ENCODE peak calls at places on chromosome 1, in eight cellular contexts. One of them, this sample, is unnamed.

GRCh38 chr1:63793741-63794240 is 20.0 kb downstream of the ROR1 start:
- DNase-seq in prostate gland: no peak
- DNase-seq in AG09309: no peak
- DNase-seq in tibial artery: no peak
- DNase-seq in colonic mucosa: no peak
- DNase-seq in AG04449: no peak
- DNase-seq in heart left ventricle: no peak
- DNase-seq in choroid plexus epithelial cell: no peak
- DNase-seq in this sample: no peak

GRCh38 chr1:231885209-231885854 is 258.7 kb downstream of the DISC1 start:
- DNase-seq in choroid plexus epithelial cell: peak
- DNase-seq in heart left ventricle: no peak
- DNase-seq in AG04449: no peak
- DNase-seq in colonic mucosa: no peak
- DNase-seq in tibial artery: no peak
- DNase-seq in AG09309: no peak
- DNase-seq in prostate gland: no peak
- DNase-seq in this sample: no peak

GRCh38 chr1:33327587-33328325 is 6.9 kb upstream of the A3GALT2 start:
- DNase-seq in AG04449: peak
- DNase-seq in tibial artery: peak
- DNase-seq in prostate gland: peak
- DNase-seq in colonic mucosa: no peak
- DNase-seq in heart left ventricle: no peak
- DNase-seq in AG09309: peak
- DNase-seq in choroid plexus epithelial cell: peak
- DNase-seq in this sample: peak

GRCh38 chr1:2205191-2205952 is 10.8 kb upstream of the FAAP20 start:
- DNase-seq in colonic mucosa: peak
- DNase-seq in AG04449: no peak
- DNase-seq in heart left ventricle: peak
- DNase-seq in AG09309: peak
- DNase-seq in tibial artery: peak
- DNase-seq in choroid plexus epithelial cell: peak
- DNase-seq in prostate gland: peak
- DNase-seq in this sample: no peak

GRCh38 chr1:161981735-161982525 is 41.7 kb downstream of the OLFML2B start:
- DNase-seq in choroid plexus epithelial cell: no peak
- DNase-seq in heart left ventricle: no peak
- DNase-seq in colonic mucosa: no peak
- DNase-seq in prostate gland: no peak
- DNase-seq in AG09309: no peak
- DNase-seq in tibial artery: no peak
- DNase-seq in AG04449: no peak
- DNase-seq in this sample: no peak

GRCh38 chr1:26542781-26543443 is 13.4 kb downstream of the RPS6KA1 start:
- DNase-seq in heart left ventricle: no peak
- DNase-seq in AG09309: no peak
- DNase-seq in colonic mucosa: no peak
- DNase-seq in AG04449: no peak
- DNase-seq in prostate gland: no peak
- DNase-seq in choroid plexus epithelial cell: no peak
- DNase-seq in tibial artery: no peak
- DNase-seq in this sample: no peak

GRCh38 chr1:214432247-214432646 is 119.2 kb downstream of the PTPN14 start:
- DNase-seq in AG09309: no peak
- DNase-seq in choroid plexus epithelial cell: no peak
- DNase-seq in heart left ventricle: no peak
- DNase-seq in AG04449: no peak
- DNase-seq in colonic mucosa: no peak
- DNase-seq in prostate gland: no peak
- DNase-seq in tibial artery: no peak
- DNase-seq in this sample: no peak

GRCh38 chr1:34500451-34500850 is 254.4 kb upstream of the GJB5 start:
- DNase-seq in colonic mucosa: no peak
- DNase-seq in prostate gland: no peak
- DNase-seq in tibial artery: no peak
- DNase-seq in AG09309: no peak
- DNase-seq in choroid plexus epithelial cell: peak
- DNase-seq in AG04449: no peak
- DNase-seq in heart left ventricle: peak
- DNase-seq in this sample: no peak

GRCh38 chr1:151534662-151535278 is 5.3 kb upstream of the TUFT1 start:
- DNase-seq in choroid plexus epithelial cell: peak
- DNase-seq in AG09309: no peak
- DNase-seq in AG04449: no peak
- DNase-seq in prostate gland: peak
- DNase-seq in heart left ventricle: peak
- DNase-seq in colonic mucosa: peak
- DNase-seq in tibial artery: peak
- DNase-seq in this sample: no peak

GRCh38 chr1:24021403-24022266 is 41.5 kb upstream of the SRSF10 start:
- DNase-seq in tibial artery: peak
- DNase-seq in prostate gland: no peak
- DNase-seq in colonic mucosa: peak
- DNase-seq in choroid plexus epithelial cell: peak
- DNase-seq in heart left ventricle: no peak
- DNase-seq in AG09309: no peak
- DNase-seq in AG04449: no peak
- DNase-seq in this sample: no peak

DNA sequence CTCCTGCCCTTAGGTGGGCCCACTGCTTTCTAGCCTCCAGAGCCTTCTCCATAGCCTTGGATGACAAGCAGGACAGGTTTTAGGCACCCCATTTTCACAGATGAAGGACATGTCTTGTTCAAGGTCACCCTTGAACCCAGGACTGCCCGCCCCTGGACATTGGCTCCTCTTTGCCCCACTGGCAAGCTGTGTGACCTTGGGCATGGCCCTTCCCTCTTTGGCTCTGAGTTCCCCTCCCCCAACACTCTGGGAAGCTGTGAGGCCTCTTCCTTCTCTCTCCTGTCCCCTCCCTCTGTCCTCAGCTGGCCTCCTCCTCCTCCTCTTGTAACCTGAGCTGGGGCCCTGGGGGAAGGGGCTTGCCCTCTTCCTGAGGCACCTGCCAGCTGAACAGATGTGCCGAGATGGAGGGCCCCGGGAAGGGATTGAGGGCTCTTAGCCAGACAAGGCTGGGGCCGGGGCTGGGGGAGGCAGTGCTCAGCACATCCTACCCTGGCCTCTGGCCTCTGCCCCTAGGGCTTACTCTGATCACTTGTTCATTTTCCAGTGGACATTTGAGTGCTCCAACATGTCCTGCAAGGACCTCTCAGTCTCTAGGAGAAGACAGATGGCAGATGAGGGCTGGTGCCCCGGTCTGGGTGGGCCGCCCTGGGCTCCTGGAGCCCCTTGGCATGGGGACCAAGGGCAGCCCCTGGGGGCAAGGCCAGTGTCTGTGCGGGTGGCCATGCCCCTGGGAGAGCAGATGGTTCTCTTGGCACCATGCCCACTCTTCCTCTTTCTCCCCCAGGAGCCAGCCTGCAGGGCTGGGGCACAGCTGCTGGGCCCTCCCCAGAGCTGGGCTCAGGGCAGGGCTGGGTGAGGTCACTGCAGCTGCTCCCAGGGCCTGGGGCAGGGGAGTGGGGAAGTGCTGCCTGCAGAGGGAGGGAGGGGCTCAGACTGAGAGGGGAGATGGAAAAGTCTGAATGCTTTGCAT is 10.7 kb downstream of the FOXO6 start:
- DNase-seq in AG09309: no peak
- DNase-seq in tibial artery: peak
- DNase-seq in AG04449: no peak
- DNase-seq in heart left ventricle: peak
- DNase-seq in colonic mucosa: peak
- DNase-seq in choroid plexus epithelial cell: no peak
- DNase-seq in prostate gland: no peak
- DNase-seq in this sample: no peak
- TF ChIP-seq CTCF in AG09309: no peak
- TF ChIP-seq CTCF in tibial artery: no peak
- TF ChIP-seq CTCF in AG04449: no peak
- TF ChIP-seq CTCF in heart left ventricle: no peak
- TF ChIP-seq CTCF in colonic mucosa: no peak
- TF ChIP-seq CTCF in choroid plexus epithelial cell: no peak
- TF ChIP-seq CTCF in prostate gland: no peak
- TF ChIP-seq CTCF in this sample: no peak

DNA sequence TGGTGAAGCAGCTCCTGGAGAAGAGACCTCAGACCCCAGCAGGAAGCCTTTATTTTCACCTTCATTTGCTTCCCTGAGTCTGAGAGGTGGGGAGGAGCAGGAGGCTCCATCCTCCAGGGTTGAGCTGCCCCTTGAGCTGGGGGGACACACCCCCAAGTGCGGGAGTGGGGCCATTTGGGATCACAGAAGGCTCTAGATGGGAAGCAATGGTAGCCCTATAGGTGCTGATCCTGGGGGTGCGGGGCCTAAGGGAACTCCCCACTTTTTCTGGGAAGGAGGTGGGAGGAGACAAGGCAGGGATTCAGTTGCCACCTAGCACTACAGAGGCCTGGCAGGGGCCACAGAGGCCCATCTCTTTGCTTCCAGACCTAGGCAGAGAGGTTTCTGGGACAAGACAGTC is 247.9 kb upstream of the CSF3R start:
- DNase-seq in heart left ventricle: no peak
- DNase-seq in prostate gland: no peak
- DNase-seq in tibial artery: no peak
- DNase-seq in AG04449: no peak
- DNase-seq in AG09309: no peak
- DNase-seq in choroid plexus epithelial cell: no peak
- DNase-seq in colonic mucosa: no peak
- DNase-seq in this sample: no peak
- H3K4me3 ChIP-seq in heart left ventricle: no peak
- H3K4me3 ChIP-seq in prostate gland: no peak
- H3K4me3 ChIP-seq in tibial artery: no peak
- H3K4me3 ChIP-seq in AG04449: no peak
- H3K4me3 ChIP-seq in AG09309: no peak
- H3K4me3 ChIP-seq in choroid plexus epithelial cell: no peak
- H3K4me3 ChIP-seq in colonic mucosa: no peak
- H3K4me3 ChIP-seq in this sample: no peak

DNA sequence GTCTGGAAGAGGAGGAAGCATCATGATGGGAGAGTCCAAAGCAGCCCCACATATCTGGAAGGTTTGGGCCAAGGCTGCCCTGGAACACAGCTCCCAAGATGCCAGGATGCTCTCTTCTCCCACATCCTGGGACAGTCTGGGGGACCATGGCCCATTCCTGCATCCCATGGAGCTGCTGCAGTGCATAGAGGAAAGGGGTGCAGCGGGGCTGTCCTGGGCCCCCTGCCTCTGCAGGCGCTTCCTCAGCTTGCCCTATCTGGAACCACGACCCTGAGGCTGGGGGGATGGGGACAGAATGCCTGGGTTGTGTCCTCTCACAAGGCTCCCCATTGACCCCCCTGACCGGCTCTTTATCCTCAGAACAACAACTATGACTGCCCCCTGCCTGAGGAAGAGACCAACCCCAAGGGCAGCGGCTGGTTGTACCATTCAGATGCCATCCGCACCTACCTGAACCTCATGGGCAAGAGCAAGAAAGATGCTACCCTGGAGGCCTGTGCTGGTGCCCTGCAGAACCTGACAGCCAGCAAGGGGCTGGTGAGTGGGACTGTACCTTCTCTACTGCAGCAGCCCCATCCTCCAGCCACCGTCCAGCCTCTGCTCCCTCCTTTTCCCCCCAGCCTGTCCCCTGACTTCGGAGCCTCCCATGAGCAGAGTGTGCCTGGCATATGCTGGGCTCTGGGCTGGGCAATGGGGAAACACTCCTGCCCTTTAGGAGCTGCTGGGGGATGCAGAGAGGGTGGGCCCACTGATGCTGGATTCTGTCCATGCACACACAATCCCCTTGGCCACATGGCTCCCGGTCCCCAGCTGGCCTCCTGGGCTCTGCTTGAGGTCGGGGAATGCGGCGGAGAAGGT is 39.6 kb downstream of the PKP1 start:
- DNase-seq in heart left ventricle: peak
- DNase-seq in tibial artery: no peak
- DNase-seq in AG04449: no peak
- DNase-seq in prostate gland: no peak
- DNase-seq in AG09309: no peak
- DNase-seq in choroid plexus epithelial cell: no peak
- DNase-seq in colonic mucosa: no peak
- DNase-seq in this sample: no peak
- TF ChIP-seq CTCF in heart left ventricle: no peak
- TF ChIP-seq CTCF in tibial artery: no peak
- TF ChIP-seq CTCF in AG04449: no peak
- TF ChIP-seq CTCF in prostate gland: no peak
- TF ChIP-seq CTCF in AG09309: no peak
- TF ChIP-seq CTCF in choroid plexus epithelial cell: no peak
- TF ChIP-seq CTCF in colonic mucosa: no peak
- TF ChIP-seq CTCF in this sample: no peak

GRCh38 chr1:45411510-45411899 is 71.3 kb upstream of the MUTYH start:
- DNase-seq in colonic mucosa: no peak
- DNase-seq in prostate gland: no peak
- DNase-seq in AG04449: no peak
- DNase-seq in choroid plexus epithelial cell: no peak
- DNase-seq in heart left ventricle: no peak
- DNase-seq in AG09309: no peak
- DNase-seq in tibial artery: no peak
- DNase-seq in this sample: no peak

GRCh38 chr1:45409243-45409642 is 69.0 kb upstream of the MUTYH start:
- DNase-seq in AG09309: no peak
- DNase-seq in AG04449: no peak
- DNase-seq in colonic mucosa: no peak
- DNase-seq in prostate gland: no peak
- DNase-seq in choroid plexus epithelial cell: no peak
- DNase-seq in heart left ventricle: no peak
- DNase-seq in tibial artery: no peak
- DNase-seq in this sample: no peak

GRCh38 chr1:45412899-45413298 is 72.7 kb upstream of the MUTYH start:
- DNase-seq in heart left ventricle: no peak
- DNase-seq in AG04449: no peak
- DNase-seq in choroid plexus epithelial cell: no peak
- DNase-seq in prostate gland: no peak
- DNase-seq in tibial artery: no peak
- DNase-seq in colonic mucosa: no peak
- DNase-seq in AG09309: no peak
- DNase-seq in this sample: no peak

GRCh38 chr1:45407888-45408287 is 67.6 kb upstream of the MUTYH start:
- DNase-seq in colonic mucosa: no peak
- DNase-seq in tibial artery: no peak
- DNase-seq in heart left ventricle: no peak
- DNase-seq in choroid plexus epithelial cell: no peak
- DNase-seq in AG04449: no peak
- DNase-seq in AG09309: no peak
- DNase-seq in prostate gland: no peak
- DNase-seq in this sample: no peak

DNA sequence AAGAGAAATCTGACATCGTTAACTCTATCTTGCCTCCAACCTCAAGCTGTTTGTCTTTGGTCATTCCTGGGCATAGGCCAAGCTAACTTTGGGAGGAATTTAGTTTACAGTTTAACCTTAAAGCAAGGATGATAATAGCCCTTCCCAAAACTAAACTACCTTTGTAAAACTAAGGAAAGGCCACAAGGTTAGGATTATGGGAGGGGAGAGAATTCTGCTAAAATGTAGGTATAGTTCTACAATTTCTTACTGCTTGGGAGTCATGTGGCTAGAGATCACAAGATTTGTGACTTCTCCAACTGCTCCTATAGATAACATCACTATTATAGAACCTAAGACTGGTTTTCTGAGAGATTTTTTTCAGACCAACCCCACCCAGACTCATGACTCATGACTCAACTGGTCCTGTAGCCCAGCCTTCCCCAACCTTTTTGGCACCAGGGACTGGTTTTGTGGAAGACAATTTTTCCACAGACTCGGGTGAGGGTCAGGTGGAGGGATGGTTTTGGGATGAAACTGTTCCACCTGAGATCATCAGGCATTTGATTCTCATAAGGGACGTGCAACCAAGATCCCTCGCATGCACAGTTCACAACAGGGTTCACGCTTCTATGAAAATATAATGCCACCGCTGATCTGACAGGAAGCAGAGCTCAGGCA is 70.7 kb upstream of the MUTYH start:
- DNase-seq in tibial artery: no peak
- DNase-seq in choroid plexus epithelial cell: peak
- DNase-seq in colonic mucosa: peak
- DNase-seq in heart left ventricle: no peak
- DNase-seq in AG04449: no peak
- DNase-seq in prostate gland: no peak
- DNase-seq in AG09309: no peak
- DNase-seq in this sample: no peak
- H3K4me3 ChIP-seq in tibial artery: no peak
- H3K4me3 ChIP-seq in choroid plexus epithelial cell: no peak
- H3K4me3 ChIP-seq in colonic mucosa: no peak
- H3K4me3 ChIP-seq in heart left ventricle: no peak
- H3K4me3 ChIP-seq in AG04449: no peak
- H3K4me3 ChIP-seq in prostate gland: no peak
- H3K4me3 ChIP-seq in AG09309: no peak
- H3K4me3 ChIP-seq in this sample: no peak

This sample was measured in BJ.